ENCODE peak calls at places on chromosomes 1 and 21, in ten cellular contexts. Q, A, F, Y, P, E, D, J, L and I are unnamed samples.

GRCh38 chr1:197222780-197223179 is 45.3 kb upstream of the CRB1 start:
- DNase-seq in Q (no peak), A (no peak), F (no peak), Y (no peak), P (no peak), E (no peak), D (no peak), J (no peak), L (no peak), I (no peak)

GRCh38 chr1:45753248-45754037 is 3.0 kb upstream of the IPP start:
- DNase-seq in Q (no peak), A (no peak), F (no peak), Y (no peak), P (no peak), E (no peak), D (no peak), J (no peak), L (no peak), I (no peak)

GRCh38 chr1:37765937-37766664 is 1.2 kb upstream of the EPHA10 start:
- DNase-seq in Q (no peak), A (no peak), F (no peak), Y (no peak), P (no peak), E (no peak), D (peak), J (no peak), L (no peak), I (no peak)

GRCh38 chr1:154998818-154999650 is 3.6 kb upstream of the ZBTB7B start:
- DNase-seq in Q (peak), A (peak), F (peak), Y (peak), P (peak), E (peak), D (peak), J (peak), L (peak), I (no peak)

GRCh38 chr1:165875171-165875570 is 47.8 kb downstream of the UCK2 start:
- DNase-seq in Q (no peak), A (no peak), F (no peak), Y (no peak), P (no peak), E (no peak), D (no peak), J (no peak), L (peak), I (no peak)

GRCh38 chr1:186985889-186986491 is 157.2 kb downstream of the PLA2G4A start:
- DNase-seq in Q (peak), A (peak), F (peak), Y (peak), P (no peak), E (peak), D (peak), J (no peak), L (no peak), I (no peak)

GRCh38 chr1:3597599-3597964 is 13.7 kb downstream of the MEGF6 start:
- DNase-seq in Q (no peak), A (no peak), F (no peak), Y (no peak), P (no peak), E (no peak), D (no peak), J (peak), L (no peak), I (no peak)

GRCh38 chr1:116537439-116537838 is 33.4 kb downstream of the CD58 start:
- DNase-seq in Q (peak), A (peak), F (no peak), Y (no peak), P (no peak), E (peak), D (no peak), J (no peak), L (no peak), I (no peak)

GRCh38 chr21:32463367-32463766 is 50.9 kb downstream of the EVA1C start:
- DNase-seq in Q (peak), A (no peak), F (peak), Y (no peak), P (no peak), E (peak), D (no peak), J (no peak), L (no peak), I (peak)

GRCh38 chr1:16367968-16368910 is 1.2 kb downstream of the SZRD1 start:
- DNase-seq in Q (peak), A (peak), F (peak), Y (no peak), P (no peak), E (peak), D (peak), J (no peak), L (no peak), I (no peak)

GRCh38 chr1:200971428-200971903 is 52.0 kb downstream of the KIF21B start:
- DNase-seq in Q (no peak), A (no peak), F (no peak), Y (no peak), P (no peak), E (no peak), D (no peak), J (no peak), L (no peak), I (no peak)

GRCh38 chr1:171803056-171803455 is 21.6 kb downstream of the METTL13 start:
- DNase-seq in Q (no peak), A (no peak), F (peak), Y (no peak), P (no peak), E (peak), D (no peak), J (no peak), L (no peak), I (no peak)

GRCh38 chr21:22536511-22536910 is 1538.3 kb downstream of the NCAM2 start:
- DNase-seq in Q (no peak), A (no peak), F (no peak), Y (no peak), P (no peak), E (no peak), D (no peak), J (no peak), L (no peak), I (peak)

GRCh38 chr1:207997486-207998268 is 86.8 kb upstream of the CD34 start:
- DNase-seq in Q (peak), A (peak), F (peak), Y (peak), P (no peak), E (peak), D (peak), J (peak), L (peak), I (peak)

GRCh38 chr1:17045623-17046022 is 8.2 kb downstream of the SDHB start:
- DNase-seq in Q (no peak), A (no peak), F (peak), Y (no peak), P (no peak), E (no peak), D (peak), J (no peak), L (no peak), I (no peak)

GRCh38 chr21:46426313-46427046 is 32.2 kb upstream of the DIP2A start:
- DNase-seq in Q (no peak), A (no peak), F (no peak), Y (no peak), P (no peak), E (no peak), D (no peak), J (no peak), L (no peak), I (no peak)

GRCh38 chr1:172359531-172359991 is 60.9 kb upstream of the C1orf105 start:
- DNase-seq in Q (peak), A (no peak), F (peak), Y (no peak), P (no peak), E (peak), D (no peak), J (no peak), L (no peak), I (peak)

GRCh38 chr1:112836642-112837041 is 119.4 kb downstream of the SLC16A1 start:
- DNase-seq in Q (no peak), A (no peak), F (no peak), Y (no peak), P (no peak), E (no peak), D (no peak), J (no peak), L (no peak), I (no peak)

GRCh38 chr1:154423303-154423987 is 18.3 kb downstream of the IL6R start:
- DNase-seq in Q (peak), A (no peak), F (peak), Y (no peak), P (no peak), E (peak), D (peak), J (no peak), L (no peak), I (no peak)

GRCh38 chr1:177209357-177209756 is 38.6 kb downstream of the BRINP2 start:
- DNase-seq in Q (peak), A (no peak), F (peak), Y (no peak), P (peak), E (peak), D (peak), J (no peak), L (peak), I (peak)

GRCh38 chr1:109239580-109240068 is 9.7 kb upstream of the CELSR2 start:
- DNase-seq in Q (peak), A (peak), F (peak), Y (peak), P (no peak), E (peak), D (peak), J (no peak), L (no peak), I (no peak)

GRCh38 chr1:29258189-29258973 is 22.1 kb downstream of the PTPRU start:
- DNase-seq in Q (no peak), A (no peak), F (no peak), Y (no peak), P (no peak), E (no peak), D (no peak), J (no peak), L (no peak), I (no peak)

GRCh38 chr1:91725961-91726704 is 159.8 kb downstream of the TGFBR3 start:
- DNase-seq in Q (peak), A (no peak), F (peak), Y (no peak), P (no peak), E (peak), D (no peak), J (no peak), L (no peak), I (no peak)

GRCh38 chr1:77428068-77428467 is 146.2 kb downstream of the AK5 start:
- DNase-seq in Q (no peak), A (no peak), F (no peak), Y (no peak), P (no peak), E (no peak), D (no peak), J (no peak), L (no peak), I (no peak)

GRCh38 chr1:167467126-167467725 is 51.1 kb downstream of the CD247 start:
- DNase-seq in Q (no peak), A (no peak), F (no peak), Y (no peak), P (no peak), E (peak), D (no peak), J (no peak), L (no peak), I (peak)

GRCh38 chr1:10598088-10598712 is 123.5 kb downstream of the PEX14 start:
- DNase-seq in Q (no peak), A (no peak), F (no peak), Y (no peak), P (no peak), E (no peak), D (peak), J (no peak), L (peak), I (no peak)

GRCh38 chr1:34418166-34418565 is 241.5 kb downstream of the C1orf94 start:
- DNase-seq in Q (no peak), A (no peak), F (no peak), Y (no peak), P (no peak), E (no peak), D (no peak), J (no peak), L (no peak), I (no peak)

GRCh38 chr1:30521261-30521865 is 202.0 kb downstream of the MATN1 start:
- DNase-seq in Q (no peak), A (no peak), F (no peak), Y (no peak), P (no peak), E (no peak), D (no peak), J (peak), L (peak), I (no peak)

GRCh38 chr1:54806931-54807611 is 5.9 kb upstream of the TTC22 start:
- DNase-seq in Q (peak), A (no peak), F (peak), Y (no peak), P (no peak), E (peak), D (no peak), J (peak), L (peak), I (no peak)

GRCh38 chr21:32565856-32566465 is 19.4 kb downstream of the TCP10L start:
- DNase-seq in Q (peak), A (no peak), F (peak), Y (no peak), P (no peak), E (peak), D (no peak), J (no peak), L (no peak), I (no peak)

GRCh38 chr21:41302976-41303375 is 13.6 kb upstream of the FAM3B start:
- DNase-seq in Q (no peak), A (no peak), F (no peak), Y (no peak), P (no peak), E (no peak), D (no peak), J (no peak), L (no peak), I (no peak)

GRCh38 chr1:3133671-3134070 is 64.7 kb downstream of the PRDM16 start:
- DNase-seq in Q (no peak), A (no peak), F (peak), Y (no peak), P (no peak), E (no peak), D (no peak), J (no peak), L (peak), I (no peak)

GRCh38 chr1:10889628-10890353 is 93.3 kb upstream of the CASZ1 start:
- DNase-seq in Q (no peak), A (no peak), F (no peak), Y (no peak), P (no peak), E (no peak), D (no peak), J (no peak), L (no peak), I (no peak)

GRCh38 chr21:17829472-17829871 is 10.3 kb upstream of the C21orf91 start:
- DNase-seq in Q (peak), A (no peak), F (peak), Y (no peak), P (no peak), E (peak), D (no peak), J (no peak), L (no peak), I (no peak)